ENCODE peak calls at places on chromosome 22, in six cellular contexts. One of them, this sample, is unnamed.

GRCh38 chr22:25360411-25360810 is 141.0 kb downstream of the CRYBB2 start:
- DNase-seq in dorsolateral prefrontal cortex: no peak
- DNase-seq in sigmoid colon: peak
- DNase-seq in fibroblast of lung: no peak
- DNase-seq in psoas muscle: no peak
- DNase-seq in heart left ventricle: no peak
- DNase-seq in this sample: peak

GRCh38 chr22:45271667-45272188 is 13.0 kb upstream of the UPK3A start:
- DNase-seq in dorsolateral prefrontal cortex: no peak
- DNase-seq in sigmoid colon: peak
- DNase-seq in fibroblast of lung: peak
- DNase-seq in psoas muscle: peak
- DNase-seq in heart left ventricle: peak
- DNase-seq in this sample: peak

GRCh38 chr22:25077964-25078363 is 121.7 kb upstream of the CRYBB3 start:
- DNase-seq in dorsolateral prefrontal cortex: no peak
- DNase-seq in sigmoid colon: no peak
- DNase-seq in fibroblast of lung: no peak
- DNase-seq in psoas muscle: no peak
- DNase-seq in heart left ventricle: no peak
- DNase-seq in this sample: no peak

GRCh38 chr22:29457730-29458129 is 19.3 kb downstream of the RFPL1 start:
- DNase-seq in dorsolateral prefrontal cortex: no peak
- DNase-seq in sigmoid colon: no peak
- DNase-seq in fibroblast of lung: peak
- DNase-seq in psoas muscle: no peak
- DNase-seq in heart left ventricle: no peak
- DNase-seq in this sample: no peak

GRCh38 chr22:30931541-30932300 is 36.9 kb downstream of the MORC2 start:
- DNase-seq in dorsolateral prefrontal cortex: no peak
- DNase-seq in sigmoid colon: no peak
- DNase-seq in fibroblast of lung: no peak
- DNase-seq in psoas muscle: no peak
- DNase-seq in heart left ventricle: no peak
- DNase-seq in this sample: no peak

GRCh38 chr22:40325315-40325714 is 21.0 kb upstream of the ADSL start:
- DNase-seq in dorsolateral prefrontal cortex: no peak
- DNase-seq in sigmoid colon: no peak
- DNase-seq in fibroblast of lung: no peak
- DNase-seq in psoas muscle: no peak
- DNase-seq in heart left ventricle: no peak
- DNase-seq in this sample: no peak

GRCh38 chr22:36467946-36468345 is 13.5 kb downstream of the TXN2 start:
- DNase-seq in dorsolateral prefrontal cortex: no peak
- DNase-seq in sigmoid colon: no peak
- DNase-seq in fibroblast of lung: peak
- DNase-seq in psoas muscle: peak
- DNase-seq in heart left ventricle: peak
- DNase-seq in this sample: no peak

GRCh38 chr22:46577361-46578249 is 40.2 kb upstream of the CELSR1 start:
- DNase-seq in dorsolateral prefrontal cortex: peak
- DNase-seq in sigmoid colon: peak
- DNase-seq in fibroblast of lung: no peak
- DNase-seq in psoas muscle: peak
- DNase-seq in heart left ventricle: peak
- DNase-seq in this sample: peak

GRCh38 chr22:40633036-40633435 is 3.5 kb downstream of the MRTFA start:
- DNase-seq in dorsolateral prefrontal cortex: no peak
- DNase-seq in sigmoid colon: no peak
- DNase-seq in fibroblast of lung: no peak
- DNase-seq in psoas muscle: no peak
- DNase-seq in heart left ventricle: no peak
- DNase-seq in this sample: no peak

GRCh38 chr22:41544671-41545476 is 604 bp upstream of the POLR3H start:
- DNase-seq in dorsolateral prefrontal cortex: no peak
- DNase-seq in sigmoid colon: no peak
- DNase-seq in fibroblast of lung: no peak
- DNase-seq in psoas muscle: no peak
- DNase-seq in heart left ventricle: no peak
- DNase-seq in this sample: no peak

GRCh38 chr22:19892249-19892879 is 37.7 kb upstream of the GNB1L start:
- DNase-seq in dorsolateral prefrontal cortex: no peak
- DNase-seq in sigmoid colon: no peak
- DNase-seq in fibroblast of lung: peak
- DNase-seq in psoas muscle: no peak
- DNase-seq in heart left ventricle: no peak
- DNase-seq in this sample: peak

GRCh38 chr22:19891350-19892248 is 36.9 kb upstream of the GNB1L start:
- DNase-seq in dorsolateral prefrontal cortex: no peak
- DNase-seq in sigmoid colon: no peak
- DNase-seq in fibroblast of lung: peak
- DNase-seq in psoas muscle: no peak
- DNase-seq in heart left ventricle: no peak
- DNase-seq in this sample: peak

GRCh38 chr22:19890502-19891349 is 36.1 kb upstream of the GNB1L start:
- DNase-seq in dorsolateral prefrontal cortex: no peak
- DNase-seq in sigmoid colon: no peak
- DNase-seq in fibroblast of lung: no peak
- DNase-seq in psoas muscle: peak
- DNase-seq in heart left ventricle: no peak
- DNase-seq in this sample: peak

GRCh38 chr22:19893363-19893762 is 38.7 kb upstream of the GNB1L start:
- DNase-seq in dorsolateral prefrontal cortex: no peak
- DNase-seq in sigmoid colon: no peak
- DNase-seq in fibroblast of lung: no peak
- DNase-seq in psoas muscle: no peak
- DNase-seq in heart left ventricle: no peak
- DNase-seq in this sample: peak

DNA sequence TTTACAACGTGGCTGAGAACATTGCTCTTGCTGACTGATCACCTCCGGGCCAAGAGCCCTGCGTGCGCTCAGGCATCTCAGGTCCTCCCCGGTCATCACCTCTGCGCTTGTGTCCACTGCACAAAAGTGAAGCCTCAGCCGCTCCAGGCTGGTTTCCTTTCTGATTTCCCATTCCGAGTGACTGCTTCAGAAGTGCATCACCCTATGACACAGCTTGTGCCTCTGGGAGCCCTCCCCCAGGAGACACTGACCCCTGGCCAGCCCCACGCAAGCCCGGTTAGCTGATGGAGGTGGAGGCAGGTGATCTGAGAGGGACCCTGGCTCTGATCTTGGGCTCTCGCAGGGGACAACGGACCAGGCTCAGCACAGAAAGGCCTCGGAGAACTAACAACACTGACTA is 38.3 kb upstream of the GNB1L start:
- DNase-seq in dorsolateral prefrontal cortex: no peak
- DNase-seq in sigmoid colon: no peak
- DNase-seq in fibroblast of lung: no peak
- DNase-seq in psoas muscle: no peak
- DNase-seq in heart left ventricle: no peak
- DNase-seq in this sample: no peak
- H3K27ac ChIP-seq in dorsolateral prefrontal cortex: peak
- H3K27ac ChIP-seq in sigmoid colon: no peak
- H3K27ac ChIP-seq in fibroblast of lung: no peak
- H3K27ac ChIP-seq in psoas muscle: no peak
- H3K27ac ChIP-seq in heart left ventricle: no peak
- H3K27ac ChIP-seq in this sample: no peak

DNA sequence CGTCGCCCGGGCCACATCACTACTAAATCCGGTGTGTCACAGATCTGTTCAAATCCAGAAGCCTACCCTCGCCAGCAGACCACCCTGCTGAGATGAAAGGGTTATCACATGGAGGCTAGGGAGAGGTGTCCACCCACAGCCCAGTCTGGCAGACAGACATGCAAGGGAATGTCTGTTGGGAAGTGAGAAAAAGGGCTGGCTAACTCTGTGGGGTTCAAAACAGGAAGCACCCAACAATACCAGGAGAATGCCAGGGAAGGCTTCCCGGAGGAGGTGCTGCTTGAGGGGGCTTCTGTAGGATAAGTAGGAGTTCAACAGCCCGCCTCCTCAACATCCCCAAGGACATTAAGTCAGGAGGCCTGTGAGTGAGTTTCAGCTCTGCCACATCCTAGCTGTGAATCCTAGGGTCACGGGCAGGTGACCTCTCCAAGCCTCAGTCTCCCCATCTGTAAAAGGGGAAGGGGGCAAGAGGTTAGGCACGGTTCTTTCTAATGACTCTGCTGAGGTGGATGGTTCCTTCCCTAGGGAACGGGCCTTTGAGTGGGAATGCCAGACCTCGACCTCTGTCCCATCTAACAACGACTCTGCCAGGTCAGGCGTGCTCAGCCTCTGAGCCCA is 1.1 kb downstream of the TPST2 start:
- DNase-seq in dorsolateral prefrontal cortex: no peak
- DNase-seq in sigmoid colon: no peak
- DNase-seq in fibroblast of lung: no peak
- DNase-seq in psoas muscle: no peak
- DNase-seq in heart left ventricle: no peak
- DNase-seq in this sample: peak
- H3K27ac ChIP-seq in dorsolateral prefrontal cortex: peak
- H3K27ac ChIP-seq in sigmoid colon: peak
- H3K27ac ChIP-seq in fibroblast of lung: peak
- H3K27ac ChIP-seq in psoas muscle: peak
- H3K27ac ChIP-seq in heart left ventricle: peak
- H3K27ac ChIP-seq in this sample: peak

GRCh38 chr22:50338860-50339462 is 4.2 kb upstream of the PPP6R2 start:
- DNase-seq in dorsolateral prefrontal cortex: no peak
- DNase-seq in sigmoid colon: no peak
- DNase-seq in fibroblast of lung: no peak
- DNase-seq in psoas muscle: no peak
- DNase-seq in heart left ventricle: no peak
- DNase-seq in this sample: no peak

GRCh38 chr22:50342651-50343540 is at the start of gene PPP6R2:
- DNase-seq in dorsolateral prefrontal cortex: peak
- DNase-seq in sigmoid colon: peak
- DNase-seq in fibroblast of lung: peak
- DNase-seq in psoas muscle: peak
- DNase-seq in heart left ventricle: peak
- DNase-seq in this sample: peak

GRCh38 chr22:50340157-50340879 is 2.8 kb upstream of the PPP6R2 start:
- DNase-seq in dorsolateral prefrontal cortex: no peak
- DNase-seq in sigmoid colon: no peak
- DNase-seq in fibroblast of lung: no peak
- DNase-seq in psoas muscle: no peak
- DNase-seq in heart left ventricle: no peak
- DNase-seq in this sample: no peak

GRCh38 chr22:50343541-50343935 is 411 bp downstream of the PPP6R2 start:
- DNase-seq in dorsolateral prefrontal cortex: no peak
- DNase-seq in sigmoid colon: no peak
- DNase-seq in fibroblast of lung: no peak
- DNase-seq in psoas muscle: no peak
- DNase-seq in heart left ventricle: no peak
- DNase-seq in this sample: no peak

GRCh38 chr22:50341977-50342650 is 1.0 kb upstream of the PPP6R2 start:
- DNase-seq in dorsolateral prefrontal cortex: peak
- DNase-seq in sigmoid colon: peak
- DNase-seq in fibroblast of lung: peak
- DNase-seq in psoas muscle: peak
- DNase-seq in heart left ventricle: peak
- DNase-seq in this sample: peak
- H3K27ac ChIP-seq in dorsolateral prefrontal cortex: peak
- H3K27ac ChIP-seq in sigmoid colon: peak
- H3K27ac ChIP-seq in fibroblast of lung: peak
- H3K27ac ChIP-seq in psoas muscle: peak
- H3K27ac ChIP-seq in heart left ventricle: peak
- H3K27ac ChIP-seq in this sample: no peak

GRCh38 chr22:50309601-50309991 is 2.1 kb upstream of the PLXNB2 start:
- DNase-seq in dorsolateral prefrontal cortex: no peak
- DNase-seq in sigmoid colon: no peak
- DNase-seq in fibroblast of lung: no peak
- DNase-seq in psoas muscle: no peak
- DNase-seq in heart left ventricle: peak
- DNase-seq in this sample: peak
- H3K27ac ChIP-seq in dorsolateral prefrontal cortex: peak
- H3K27ac ChIP-seq in sigmoid colon: peak
- H3K27ac ChIP-seq in fibroblast of lung: no peak
- H3K27ac ChIP-seq in psoas muscle: no peak
- H3K27ac ChIP-seq in heart left ventricle: peak
- H3K27ac ChIP-seq in this sample: no peak

GRCh38 chr22:20115691-20116375 is at the start of gene RANBP1:
- DNase-seq in dorsolateral prefrontal cortex: no peak
- DNase-seq in sigmoid colon: no peak
- DNase-seq in fibroblast of lung: no peak
- DNase-seq in psoas muscle: peak
- DNase-seq in heart left ventricle: no peak
- DNase-seq in this sample: peak

GRCh38 chr22:20116951-20117645 is at the start of gene TRMT2A:
- DNase-seq in dorsolateral prefrontal cortex: peak
- DNase-seq in sigmoid colon: peak
- DNase-seq in fibroblast of lung: peak
- DNase-seq in psoas muscle: peak
- DNase-seq in heart left ventricle: peak
- DNase-seq in this sample: peak

GRCh38 chr22:20117656-20118571 is 888 bp upstream of the TRMT2A start:
- DNase-seq in dorsolateral prefrontal cortex: peak
- DNase-seq in sigmoid colon: no peak
- DNase-seq in fibroblast of lung: peak
- DNase-seq in psoas muscle: peak
- DNase-seq in heart left ventricle: no peak
- DNase-seq in this sample: peak

GRCh38 chr22:20116376-20116950 is 559 bp downstream of the RANBP1 start:
- DNase-seq in dorsolateral prefrontal cortex: no peak
- DNase-seq in sigmoid colon: peak
- DNase-seq in fibroblast of lung: no peak
- DNase-seq in psoas muscle: peak
- DNase-seq in heart left ventricle: no peak
- DNase-seq in this sample: no peak

GRCh38 chr22:20118572-20119020 is 1.6 kb upstream of the TRMT2A start:
- DNase-seq in dorsolateral prefrontal cortex: no peak
- DNase-seq in sigmoid colon: no peak
- DNase-seq in fibroblast of lung: no peak
- DNase-seq in psoas muscle: peak
- DNase-seq in heart left ventricle: no peak
- DNase-seq in this sample: peak
- H3K27ac ChIP-seq in dorsolateral prefrontal cortex: no peak
- H3K27ac ChIP-seq in sigmoid colon: no peak
- H3K27ac ChIP-seq in fibroblast of lung: peak
- H3K27ac ChIP-seq in psoas muscle: no peak
- H3K27ac ChIP-seq in heart left ventricle: no peak
- H3K27ac ChIP-seq in this sample: no peak